ENCODE peak calls at places on chromosome 12, in four cellular contexts. One of them, this sample, is unnamed.

GRCh38 chr12:88951860-88952483 is 371.7 kb upstream of the KITLG start:
- DNase-seq in IMR-90: no peak
- DNase-seq in K562: no peak
- DNase-seq in GM12878: no peak
- DNase-seq in this sample: no peak

GRCh38 chr12:2689393-2689792 is 105.4 kb upstream of the FKBP4 start:
- DNase-seq in IMR-90: no peak
- DNase-seq in GM12878: no peak
- DNase-seq in K562: no peak
- DNase-seq in this sample: no peak

GRCh38 chr12:8123124-8123888 is at the start of gene CLEC4A:
- DNase-seq in K562: no peak
- DNase-seq in GM12878: no peak
- DNase-seq in IMR-90: no peak
- DNase-seq in this sample: no peak

GRCh38 chr12:92144045-92144630 is 1.5 kb downstream of the BTG1 start:
- DNase-seq in K562: peak
- DNase-seq in IMR-90: peak
- DNase-seq in GM12878: no peak
- DNase-seq in this sample: peak

GRCh38 chr12:115261691-115262398 is 577.9 kb upstream of the TBX3 start:
- DNase-seq in IMR-90: peak
- DNase-seq in K562: no peak
- DNase-seq in GM12878: no peak
- DNase-seq in this sample: no peak

GRCh38 chr12:124768462-124769165 is 95.0 kb downstream of the SCARB1 start:
- DNase-seq in K562: no peak
- DNase-seq in IMR-90: peak
- DNase-seq in GM12878: no peak
- DNase-seq in this sample: no peak

GRCh38 chr12:120118710-120119097 is 2.2 kb upstream of the RAB35 start:
- DNase-seq in GM12878: no peak
- DNase-seq in K562: no peak
- DNase-seq in IMR-90: peak
- DNase-seq in this sample: no peak

GRCh38 chr12:68342966-68343365 is 10.8 kb upstream of the MDM1 start:
- DNase-seq in K562: no peak
- DNase-seq in IMR-90: no peak
- DNase-seq in GM12878: no peak
- DNase-seq in this sample: no peak

GRCh38 chr12:54592316-54592715 is 3.9 kb upstream of the PPP1R1A start:
- DNase-seq in K562: no peak
- DNase-seq in GM12878: no peak
- DNase-seq in IMR-90: peak
- DNase-seq in this sample: no peak

GRCh38 chr12:69266045-69266635 is 26.8 kb downstream of the CPSF6 start:
- DNase-seq in GM12878: no peak
- DNase-seq in IMR-90: peak
- DNase-seq in K562: no peak
- DNase-seq in this sample: no peak

GRCh38 chr12:43858096-43858495 is 22.2 kb downstream of the TMEM117 start:
- DNase-seq in IMR-90: no peak
- DNase-seq in K562: no peak
- DNase-seq in GM12878: no peak
- DNase-seq in this sample: no peak

GRCh38 chr12:43858991-43859390 is 23.1 kb downstream of the TMEM117 start:
- DNase-seq in GM12878: no peak
- DNase-seq in K562: no peak
- DNase-seq in IMR-90: no peak
- DNase-seq in this sample: no peak

GRCh38 chr12:43861015-43861846 is 25.4 kb downstream of the TMEM117 start:
- DNase-seq in IMR-90: peak
- DNase-seq in K562: no peak
- DNase-seq in GM12878: no peak
- DNase-seq in this sample: no peak

GRCh38 chr12:43852744-43853143 is 16.9 kb downstream of the TMEM117 start:
- DNase-seq in IMR-90: no peak
- DNase-seq in K562: no peak
- DNase-seq in GM12878: no peak
- DNase-seq in this sample: no peak

GRCh38 chr12:43856932-43857331 is 21.1 kb downstream of the TMEM117 start:
- DNase-seq in GM12878: no peak
- DNase-seq in IMR-90: no peak
- DNase-seq in K562: no peak
- DNase-seq in this sample: no peak
- TF ChIP-seq ELK1 in GM12878: no peak
- TF ChIP-seq ELK1 in IMR-90: no peak
- TF ChIP-seq ELK1 in K562: no peak
- TF ChIP-seq ELK1 in this sample: no peak

DNA sequence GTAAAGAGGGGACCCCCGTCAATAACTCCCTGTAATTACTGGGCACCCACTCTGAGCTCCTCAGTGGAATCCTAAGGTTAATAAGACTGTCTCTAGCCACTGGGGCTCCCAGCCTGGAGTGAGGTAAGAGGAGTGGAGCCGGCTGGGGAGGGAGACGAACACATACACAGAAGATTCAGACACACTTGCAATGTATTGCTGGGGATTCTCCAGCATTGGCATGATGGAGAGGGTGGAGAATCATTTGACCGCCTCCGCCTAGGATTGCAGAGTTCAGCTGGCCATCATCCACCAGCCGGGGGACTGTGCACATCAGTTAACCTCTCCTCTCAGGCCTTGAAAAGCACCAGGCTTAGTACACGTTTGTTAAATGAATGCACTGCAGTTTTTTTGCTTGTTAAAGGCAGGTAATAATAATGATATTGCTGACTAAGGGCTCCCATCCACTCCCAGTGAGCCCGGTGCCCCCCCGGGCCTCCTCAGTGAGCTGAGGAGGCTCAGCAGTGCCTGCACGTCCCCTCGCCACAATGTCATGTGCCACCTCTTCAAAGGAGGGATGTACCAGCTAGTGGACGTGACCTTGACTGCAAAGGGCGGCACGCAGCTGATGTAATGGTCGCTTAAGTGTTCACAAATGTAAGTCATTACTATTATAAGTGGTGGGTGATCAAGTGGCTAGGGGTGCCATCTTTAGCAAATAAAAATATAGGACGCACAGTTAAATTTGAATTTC is 20.3 kb upstream of the FAIM2 start:
- DNase-seq in GM12878: no peak
- DNase-seq in K562: no peak
- DNase-seq in IMR-90: no peak
- DNase-seq in this sample: no peak
- TF ChIP-seq ELK1 in GM12878: no peak
- TF ChIP-seq ELK1 in K562: no peak
- TF ChIP-seq ELK1 in IMR-90: no peak
- TF ChIP-seq ELK1 in this sample: no peak

GRCh38 chr12:105820407-105821140 is 318.2 kb downstream of the NUAK1 start:
- DNase-seq in K562: no peak
- DNase-seq in GM12878: no peak
- DNase-seq in IMR-90: peak
- DNase-seq in this sample: no peak
- TF ChIP-seq ELK1 in K562: no peak
- TF ChIP-seq ELK1 in GM12878: no peak
- TF ChIP-seq ELK1 in IMR-90: no peak
- TF ChIP-seq ELK1 in this sample: no peak

GRCh38 chr12:132239796-132240668 is 89.4 kb downstream of the GALNT9 start:
- DNase-seq in IMR-90: no peak
- DNase-seq in GM12878: no peak
- DNase-seq in K562: no peak
- DNase-seq in this sample: no peak

GRCh38 chr12:132239392-132239791 is 90.0 kb downstream of the GALNT9 start:
- DNase-seq in K562: no peak
- DNase-seq in GM12878: no peak
- DNase-seq in IMR-90: no peak
- DNase-seq in this sample: no peak

GRCh38 chr12:132236930-132237771 is 92.2 kb downstream of the GALNT9 start:
- DNase-seq in IMR-90: no peak
- DNase-seq in K562: no peak
- DNase-seq in GM12878: no peak
- DNase-seq in this sample: no peak

GRCh38 chr12:132237772-132238486 is 91.5 kb downstream of the GALNT9 start:
- DNase-seq in GM12878: no peak
- DNase-seq in K562: no peak
- DNase-seq in IMR-90: no peak
- DNase-seq in this sample: no peak

DNA sequence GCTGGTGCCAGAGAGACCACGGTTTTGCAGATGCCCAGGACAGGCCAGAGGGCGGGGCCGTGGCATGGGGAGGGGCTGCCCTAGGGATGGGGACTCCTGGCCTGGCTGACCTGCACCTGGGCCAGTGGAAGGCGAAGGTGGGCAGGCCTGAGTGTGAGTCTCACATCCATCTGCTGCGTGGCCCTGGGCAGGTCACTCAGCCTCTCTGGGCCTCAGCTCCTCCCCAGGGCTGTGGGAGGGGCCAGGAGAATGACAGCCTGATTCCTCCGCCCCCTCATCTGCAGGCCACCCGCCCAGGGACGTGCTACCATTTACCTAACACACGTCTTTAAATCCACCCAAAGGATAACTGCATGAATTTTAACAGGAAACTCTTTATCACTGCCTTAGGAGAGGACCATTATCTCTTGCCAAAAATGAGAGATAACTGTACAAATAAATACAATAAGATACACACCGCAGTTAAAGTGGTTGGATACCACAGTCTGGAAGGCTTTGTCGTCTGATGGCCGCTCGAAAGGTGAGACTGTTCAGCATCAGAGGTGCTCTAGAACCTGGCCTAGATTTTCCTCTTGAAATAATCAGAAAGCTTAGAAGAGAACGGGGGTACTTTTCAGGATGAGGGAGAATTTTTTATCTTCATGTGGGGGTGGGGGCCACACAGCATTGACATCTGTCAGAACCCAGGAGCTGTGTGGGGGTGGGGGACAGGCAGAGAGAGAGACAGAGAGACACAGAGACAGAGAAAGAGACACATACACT is 90.7 kb downstream of the GALNT9 start:
- DNase-seq in GM12878: no peak
- DNase-seq in IMR-90: no peak
- DNase-seq in K562: no peak
- DNase-seq in this sample: no peak
- TF ChIP-seq ELK1 in GM12878: no peak
- TF ChIP-seq ELK1 in IMR-90: no peak
- TF ChIP-seq ELK1 in K562: no peak
- TF ChIP-seq ELK1 in this sample: no peak

GRCh38 chr12:122081108-122081696 is 2.6 kb downstream of the MLXIP start:
- DNase-seq in K562: no peak
- DNase-seq in GM12878: no peak
- DNase-seq in IMR-90: no peak
- DNase-seq in this sample: no peak
- TF ChIP-seq ELK1 in K562: no peak
- TF ChIP-seq ELK1 in GM12878: no peak
- TF ChIP-seq ELK1 in IMR-90: no peak
- TF ChIP-seq ELK1 in this sample: no peak